ENCODE peak calls at places on chromosome 11, in ten cellular contexts. V is coronary artery, O is ovary, T is RWPE1, J is cardiac fibroblast, Y is fibroblast of pulmonary artery, X is HFFc6, C is fibroblast of lung, U is type B pancreatic cell, E is lower lobe of right lung. K is an unnamed sample.

GRCh38 chr11:68312117-68312779 is at the start of gene LRP5:
- DNase-seq in C (peak; percentile 30), V (no peak), O (peak; percentile 67), J (peak; percentile 34), T (peak; percentile 48), E (no peak), X (no peak), Y (no peak), U (no peak), K (peak; percentile 53)

GRCh38 chr11:58530236-58530635 is 22.3 kb upstream of the OR5B21 start:
- DNase-seq in U (no peak), J (no peak), O (no peak), X (no peak), Y (no peak), E (no peak), T (no peak), V (no peak), C (no peak), K (no peak)

GRCh38 chr11:64878223-64878493 is 263 bp downstream of the EHD1 start:
- DNase-seq in X (no peak), J (no peak), O (no peak), Y (no peak), V (no peak), E (no peak), T (no peak), U (no peak), C (no peak), K (peak; percentile 22)

GRCh38 chr11:43921561-43922294 is 20.7 kb upstream of the C11orf96 start:
- DNase-seq in V (no peak), T (no peak), O (no peak), E (no peak), X (no peak), U (no peak), Y (no peak), J (no peak), C (no peak), K (no peak)

GRCh38 chr11:118128310-118128709 is 24.3 kb downstream of the SCN4B start:
- DNase-seq in E (no peak), O (no peak), C (no peak), X (no peak), U (no peak), Y (no peak), J (no peak), V (no peak), T (no peak), K (no peak)

GRCh38 chr11:2580444-2581050 is 119.2 kb downstream of the KCNQ1OT1 start:
- DNase-seq in Y (no peak), C (no peak), U (peak; percentile 69), V (peak; percentile 63), X (no peak), J (no peak), O (peak; percentile 16), E (peak; percentile 35), T (no peak), K (peak; percentile 0)

GRCh38 chr11:128686745-128687177 is 7.1 kb upstream of the FLI1 start:
- DNase-seq in C (peak; percentile 49), X (no peak), Y (peak; percentile 63), E (peak; percentile 78), T (peak; percentile 47), O (no peak), U (no peak), V (no peak), J (peak; percentile 69), K (no peak)

GRCh38 chr11:86183694-86184093 is 60.9 kb upstream of the EED start:
- DNase-seq in T (no peak), Y (peak; percentile 54), E (no peak), U (no peak), V (no peak), O (no peak), C (peak; percentile 47), J (peak; percentile 59), X (peak; percentile 30), K (peak; percentile 6)

GRCh38 chr11:37092487-37092886 is 494.5 kb upstream of the RAG2 start:
- DNase-seq in O (no peak), V (no peak), J (no peak), Y (no peak), U (no peak), X (no peak), E (no peak), C (no peak), T (no peak), K (no peak)

GRCh38 chr11:37088573-37088910 is 490.5 kb upstream of the RAG2 start:
- DNase-seq in C (no peak), T (no peak), J (no peak), O (no peak), X (no peak), Y (no peak), E (no peak), U (no peak), V (no peak), K (no peak)

GRCh38 chr11:37087650-37088572 is 489.9 kb upstream of the RAG2 start:
- DNase-seq in E (no peak), U (no peak), J (no peak), V (no peak), X (no peak), C (no peak), O (no peak), T (no peak), Y (no peak), K (no peak)

DNA sequence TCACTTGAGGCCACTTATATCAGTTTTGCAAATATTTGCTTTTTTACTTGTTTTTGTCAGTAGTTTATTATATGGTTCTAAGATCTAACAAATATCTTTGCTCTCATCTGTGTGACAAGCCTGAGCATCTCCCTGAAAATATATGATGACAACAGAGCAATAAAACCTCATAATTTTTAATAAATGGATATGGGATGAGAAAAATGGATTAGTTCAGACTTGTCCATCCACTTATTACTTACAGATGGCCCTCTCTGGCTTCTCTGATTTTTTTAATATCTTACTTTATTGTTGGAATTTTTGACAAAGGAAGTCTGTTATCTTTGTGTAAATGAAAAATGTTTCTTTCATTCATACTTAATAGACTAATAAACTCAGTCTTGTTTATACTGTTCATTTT is 491.4 kb upstream of the RAG2 start:
- DNase-seq in O (no peak), X (no peak), C (no peak), U (no peak), E (no peak), J (no peak), T (no peak), V (no peak), Y (no peak), K (no peak)
- TF ChIP-seq CTCF in O (no peak), X (no peak), C (no peak), U (no peak), E (no peak), J (no peak), T (no peak), V (no peak), Y (no peak), K (no peak)

DNA sequence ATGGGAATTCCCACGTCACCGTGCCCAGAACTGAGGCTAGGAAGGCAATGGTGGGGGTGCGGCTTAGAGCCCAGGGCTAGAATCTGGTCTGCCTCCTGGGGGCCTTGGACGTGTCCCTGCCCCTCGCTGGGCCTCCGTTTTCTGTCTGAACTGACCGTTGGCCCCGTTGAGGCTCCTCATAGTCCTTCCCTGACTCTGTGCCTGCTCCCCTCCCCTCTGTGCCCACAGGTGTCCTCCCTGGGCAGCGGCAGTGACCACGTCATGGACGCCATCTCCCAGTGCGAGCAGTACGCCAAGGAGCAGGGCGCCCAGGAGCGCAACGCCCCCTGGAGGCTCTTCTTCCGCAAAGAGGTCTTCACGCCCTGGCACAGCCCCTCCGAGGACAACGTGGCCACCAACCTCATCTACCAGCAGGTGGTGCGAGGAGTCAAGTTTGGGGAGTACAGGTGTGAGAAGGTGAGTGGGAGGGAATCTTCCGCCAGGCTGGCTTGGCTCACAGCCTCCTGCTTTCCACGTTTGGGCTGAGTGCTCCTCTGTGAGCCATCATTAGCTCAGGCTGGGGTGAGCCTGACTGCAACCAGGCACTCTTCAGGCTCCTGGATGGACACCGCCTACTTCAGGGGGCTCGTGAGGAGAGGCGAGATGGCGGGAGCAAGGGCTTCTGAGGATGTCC is 63.9 kb downstream of the MYO7A start:
- DNase-seq in J (peak; percentile 54), X (no peak), Y (peak; percentile 60), O (peak; percentile 76), V (no peak), U (peak; percentile 82), E (peak; percentile 76), C (peak; percentile 31), T (peak; percentile 81), K (peak; percentile 98)
- TF ChIP-seq CTCF in J (peak; percentile 74), X (peak; percentile 64), Y (peak; percentile 66), O (peak; percentile 33), V (no peak), U (peak; percentile 79), E (peak; percentile 50), C (peak; percentile 56), T (peak; percentile 65), K (peak; percentile 95)

DNA sequence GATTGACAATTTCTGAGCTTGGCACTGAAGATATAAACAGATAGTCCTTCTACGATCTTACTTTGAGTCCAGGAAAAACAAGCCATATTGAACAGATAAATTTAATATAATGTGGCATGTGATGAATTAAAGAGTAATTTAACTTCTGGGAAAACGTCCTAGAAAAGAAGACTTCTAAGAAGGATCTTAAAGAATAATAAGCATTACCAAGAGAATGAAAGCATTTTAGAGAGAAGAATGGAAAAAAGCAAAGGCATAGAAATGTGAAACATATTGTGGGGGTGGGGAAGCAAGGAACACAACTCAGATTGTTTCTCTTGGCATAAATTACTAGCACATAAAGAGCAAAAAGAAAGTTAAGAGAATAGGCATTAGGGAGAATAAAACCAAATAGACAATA is 5.4 kb downstream of the DDIAS start:
- DNase-seq in X (no peak), O (no peak), E (no peak), V (no peak), J (no peak), C (no peak), Y (no peak), U (no peak), T (no peak), K (no peak)
- TF ChIP-seq CTCF in X (no peak), O (no peak), E (no peak), V (no peak), J (no peak), C (no peak), Y (no peak), U (no peak), T (no peak), K (no peak)

GRCh38 chr11:96036863-96037262 is 113.0 kb upstream of the MTMR2 start:
- DNase-seq in J (no peak), X (no peak), C (peak; percentile 31), T (no peak), Y (no peak), U (no peak), V (no peak), O (no peak), E (no peak), K (no peak)

GRCh38 chr11:96035744-96036087 is 111.8 kb upstream of the MTMR2 start:
- DNase-seq in Y (no peak), X (no peak), V (no peak), C (no peak), O (no peak), E (no peak), U (no peak), J (no peak), T (no peak), K (no peak)

GRCh38 chr11:96038046-96038445 is 114.1 kb upstream of the MTMR2 start:
- DNase-seq in C (no peak), U (no peak), X (no peak), T (no peak), O (no peak), Y (no peak), J (no peak), E (no peak), V (no peak), K (no peak)

GRCh38 chr11:96035031-96035743 is 111.3 kb upstream of the MTMR2 start:
- DNase-seq in U (no peak), T (no peak), O (no peak), Y (no peak), E (no peak), J (peak; percentile 45), C (no peak), X (no peak), V (no peak), K (no peak)

GRCh38 chr11:96037267-96037990 is 113.5 kb upstream of the MTMR2 start:
- DNase-seq in O (no peak), Y (peak; percentile 23), E (no peak), U (no peak), T (peak; percentile 41), C (peak; percentile 52), V (no peak), J (no peak), X (peak; percentile 27), K (peak; percentile 32)
- TF ChIP-seq CTCF in O (no peak), Y (no peak), E (no peak), U (no peak), T (no peak), C (no peak), V (no peak), J (no peak), X (no peak), K (no peak)